ENCODE peak calls at places on chromosomes 13 and 19, in nine cellular contexts. B is CD8-positive, alpha-beta T cell; Z is gastrocnemius medialis; W is dorsolateral prefrontal cortex; R is heart right ventricle; I is left ventricle myocardium inferior; J is astrocyte of the spinal cord; L is ovary; F is A549. D is an unnamed sample.

GRCh38 chr19:17737690-17738153 is 13.6 kb upstream of the FCHO1 start:
- DNase-seq in B (no peak), Z (no peak), W (no peak), R (no peak), I (no peak), J (peak; percentile 21), L (no peak), F (no peak), D (no peak)

GRCh38 chr13:84896128-84896527 is 903.1 kb downstream of the SLITRK6 start:
- DNase-seq in B (no peak), Z (no peak), W (no peak), R (no peak), I (no peak), J (peak; percentile 62), L (peak; percentile 15), F (no peak), D (peak; percentile 24)

GRCh38 chr19:36009220-36009619 is 607 bp upstream of the SYNE4 start:
- DNase-seq in B (peak; percentile 25), Z (no peak), W (peak; percentile 85), R (peak; percentile 45), I (peak; percentile 68), J (peak; percentile 50), L (peak; percentile 80), F (peak; percentile 84), D (peak; percentile 66)

GRCh38 chr19:36210497-36210896 is 4.0 kb downstream of the ZNF565 start:
- DNase-seq in B (no peak), Z (no peak), W (no peak), R (no peak), I (no peak), J (no peak), L (no peak), F (no peak), D (no peak)

GRCh38 chr19:33424181-33424580 is 50.7 kb downstream of the CEBPG start:
- DNase-seq in B (no peak), Z (no peak), W (no peak), R (no peak), I (no peak), J (no peak), L (no peak), F (no peak), D (no peak)

GRCh38 chr13:37277435-37278144 is 172.1 kb upstream of the CSNK1A1L start:
- DNase-seq in B (no peak), Z (no peak), W (no peak), R (no peak), I (no peak), J (no peak), L (no peak), F (no peak), D (peak; percentile 47)

GRCh38 chr19:31301306-31301980 is 47.8 kb downstream of the TSHZ3 start:
- DNase-seq in B (no peak), Z (no peak), W (no peak), R (no peak), I (no peak), J (no peak), L (no peak), F (no peak), D (no peak)

GRCh38 chr19:38290631-38291147 is 13.4 kb upstream of the C19orf33 start:
- DNase-seq in B (no peak), Z (no peak), W (no peak), R (no peak), I (no peak), J (peak; percentile 85), L (no peak), F (no peak), D (peak; percentile 93)

GRCh38 chr19:12774588-12775555 is at the start of gene HOOK2:
- DNase-seq in B (no peak), Z (peak; percentile 38), W (no peak), R (peak; percentile 58), I (no peak), J (no peak), L (peak; percentile 81), F (no peak), D (no peak)

DNA sequence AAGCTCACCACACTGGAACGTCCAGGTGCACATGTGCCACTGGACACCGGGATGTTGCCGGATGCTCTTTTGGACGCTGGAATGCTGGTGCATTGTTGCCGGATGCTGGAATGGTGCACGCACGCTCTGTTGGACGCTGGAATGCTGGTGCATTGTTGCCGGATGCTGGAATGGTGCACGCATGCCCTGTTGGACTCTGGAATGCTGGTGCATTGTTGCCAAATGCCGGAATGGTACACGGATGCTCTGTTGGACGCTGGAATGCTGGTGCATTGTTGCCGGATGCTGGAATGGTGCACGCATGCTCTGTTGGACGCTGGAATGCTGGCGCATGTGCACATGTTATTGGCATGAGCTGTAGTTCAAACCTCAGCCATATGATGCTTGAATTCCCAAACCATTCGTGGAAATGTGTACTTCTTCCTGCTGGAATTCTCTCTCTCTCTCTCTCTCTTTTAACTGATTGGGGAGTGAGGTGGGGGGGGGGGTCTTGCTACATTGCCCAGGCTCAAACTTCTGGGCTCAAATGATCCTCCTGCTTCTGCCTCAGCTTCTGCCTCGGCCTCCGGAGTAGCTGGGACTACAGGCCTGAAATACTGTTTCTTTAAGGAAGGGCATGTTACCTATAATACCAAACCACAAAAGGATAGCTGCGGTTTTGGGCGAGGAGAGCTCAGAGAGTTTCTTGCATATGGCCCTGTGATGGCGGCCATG is 1.2 kb upstream of the MCF2L start:
- DNase-seq in B (no peak), Z (no peak), W (peak; percentile 53), R (no peak), I (no peak), J (no peak), L (no peak), F (no peak), D (no peak)
- H3K4me3 ChIP-seq in B (peak overlapping the region; percentile 66), Z (peak overlapping the region; percentile 47), W (peak overlapping the region; percentile 61), R (peak overlapping the region; percentile 62), I (peak overlapping the region; percentile 73), J (no peak overlapping the region), L (no peak overlapping the region), F (peak overlapping the region; percentile 51), D (no peak overlapping the region)

GRCh38 chr19:11115042-11115441 is 25.8 kb downstream of the LDLR start:
- DNase-seq in B (no peak), Z (no peak), W (no peak), R (no peak), I (no peak), J (no peak), L (no peak), F (no peak), D (no peak)
- TF ChIP-seq CTCF in B (no peak), Z (no peak), W (no peak), R (no peak), I (no peak), J (no peak), L (no peak), F (no peak), D (no peak)

DNA sequence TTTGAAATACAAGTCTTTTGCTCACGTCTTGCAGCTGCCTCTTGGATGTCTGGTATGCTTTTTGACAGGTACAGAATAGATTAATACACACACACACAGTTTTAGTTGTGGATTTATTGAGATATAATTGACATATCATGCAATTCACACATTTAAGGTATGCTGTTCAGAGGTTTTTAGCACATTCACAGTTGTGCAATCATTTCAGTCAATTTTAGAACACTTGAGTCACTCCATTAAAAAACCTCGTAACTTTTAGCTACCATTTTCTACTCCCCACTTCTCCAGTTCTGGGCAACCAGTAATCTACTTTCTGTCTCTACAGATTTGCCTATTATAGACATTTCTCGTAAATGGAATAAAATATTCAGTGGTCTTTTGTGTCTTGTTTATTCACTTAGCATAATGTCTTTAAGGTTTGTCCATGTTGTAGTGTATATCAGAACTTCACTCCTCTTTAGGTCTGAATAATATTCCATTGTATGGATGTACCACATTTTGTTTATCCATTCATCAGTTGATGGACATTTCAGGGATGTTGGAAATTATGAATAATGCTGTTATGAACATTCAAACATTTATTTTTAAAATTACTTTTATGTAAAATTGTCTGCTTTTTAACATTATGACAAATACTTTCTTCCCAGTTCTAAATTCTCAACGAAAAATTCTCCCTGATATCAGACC is 2.5 kb upstream of the ZMYM2 start:
- DNase-seq in B (no peak), Z (no peak), W (no peak), R (no peak), I (no peak), J (no peak), L (no peak), F (no peak), D (no peak)
- H3K4me3 ChIP-seq in B (no peak overlapping the region), Z (no peak overlapping the region), W (no peak overlapping the region), R (no peak overlapping the region), I (no peak overlapping the region), J (no peak overlapping the region), L (no peak overlapping the region), F (no peak overlapping the region), D (no peak overlapping the region)

DNA sequence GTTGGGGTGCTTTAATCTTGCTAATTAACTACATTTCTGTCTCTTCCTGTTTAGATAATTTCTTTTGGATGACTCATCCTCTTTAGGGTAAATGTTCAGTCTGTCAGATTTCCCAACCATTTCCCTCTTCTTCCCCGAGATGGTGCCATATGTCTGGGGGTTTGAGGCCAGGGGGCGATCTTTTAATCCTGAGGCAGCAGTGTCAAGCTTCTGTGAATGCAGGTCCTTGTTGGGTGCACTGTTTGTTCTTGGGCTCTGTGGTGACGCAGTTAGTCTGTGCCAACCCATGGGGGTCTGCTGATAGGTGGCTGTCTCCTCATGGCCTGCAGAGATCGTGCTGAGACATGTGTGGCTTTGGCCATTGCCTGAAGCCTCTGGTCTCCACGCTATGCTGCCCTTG is 420.4 kb downstream of the NDFIP2 start:
- DNase-seq in B (no peak), Z (no peak), W (peak; percentile 51), R (no peak), I (no peak), J (no peak), L (no peak), F (no peak), D (peak; percentile 38)
- TF ChIP-seq CTCF in B (no peak), Z (no peak), W (peak; percentile 25), R (no peak), I (no peak), J (no peak), L (no peak), F (no peak), D (no peak)

D was measured in foreskin fibroblast.